ENCODE peak calls at places on chromosomes 3 and 15, in nine cellular contexts. One of them, this sample, is unnamed.

GRCh38 chr15:81050259-81050658 is 49.5 kb downstream of the TLNRD1 start:
- DNase-seq in stimulated activated naive B cell treated with anti-CD40 and anti-IgM and Interleukin-4, amounts not matched to agents 10 μg/mL and 1 μg/mL and 100 μg/mL, for 72 hours: no peak
- DNase-seq in NCI-H1105 treated with DMSO at 0.1 percent for 48 hours: no peak
- DNase-seq in NCI-H524: no peak
- DNase-seq in A172: no peak
- DNase-seq in WERI-Rb-1: no peak
- DNase-seq in AG10803: no peak
- DNase-seq in spleen: no peak
- DNase-seq in stimulated activated CD8-positive, alpha-beta memory T cell treated with anti-CD3 and anti-CD28 coated beads, Interleukin-4, amount 100 ng/mL, for 48 hours: no peak
- DNase-seq in this sample: no peak

GRCh38 chr3:8712045-8712870 is 21.3 kb upstream of the CAV3 start:
- DNase-seq in WERI-Rb-1: no peak
- DNase-seq in stimulated activated CD8-positive, alpha-beta memory T cell treated with anti-CD3 and anti-CD28 coated beads, Interleukin-4, amount 100 ng/mL, for 48 hours: no peak
- DNase-seq in AG10803: peak; percentile 90
- DNase-seq in stimulated activated naive B cell treated with anti-CD40 and anti-IgM and Interleukin-4, amounts not matched to agents 10 μg/mL and 1 μg/mL and 100 μg/mL, for 72 hours: no peak
- DNase-seq in NCI-H1105 treated with DMSO at 0.1 percent for 48 hours: no peak
- DNase-seq in A172: peak; percentile 96
- DNase-seq in spleen: peak; percentile 43
- DNase-seq in NCI-H524: no peak
- DNase-seq in this sample: no peak

GRCh38 chr15:20351448-20351961 is 190.1 kb downstream of the GOLGA6L6 start:
- DNase-seq in NCI-H524: no peak
- DNase-seq in stimulated activated naive B cell treated with anti-CD40 and anti-IgM and Interleukin-4, amounts not matched to agents 10 μg/mL and 1 μg/mL and 100 μg/mL, for 72 hours: no peak
- DNase-seq in A172: no peak
- DNase-seq in stimulated activated CD8-positive, alpha-beta memory T cell treated with anti-CD3 and anti-CD28 coated beads, Interleukin-4, amount 100 ng/mL, for 48 hours: no peak
- DNase-seq in spleen: peak; percentile 84
- DNase-seq in NCI-H1105 treated with DMSO at 0.1 percent for 48 hours: no peak
- DNase-seq in AG10803: no peak
- DNase-seq in WERI-Rb-1: no peak
- DNase-seq in this sample: no peak

GRCh38 chr3:58704745-58705144 is 38.2 kb upstream of the FAM3D start:
- DNase-seq in spleen: no peak
- DNase-seq in AG10803: no peak
- DNase-seq in A172: no peak
- DNase-seq in NCI-H1105 treated with DMSO at 0.1 percent for 48 hours: no peak
- DNase-seq in NCI-H524: no peak
- DNase-seq in WERI-Rb-1: no peak
- DNase-seq in stimulated activated naive B cell treated with anti-CD40 and anti-IgM and Interleukin-4, amounts not matched to agents 10 μg/mL and 1 μg/mL and 100 μg/mL, for 72 hours: no peak
- DNase-seq in stimulated activated CD8-positive, alpha-beta memory T cell treated with anti-CD3 and anti-CD28 coated beads, Interleukin-4, amount 100 ng/mL, for 48 hours: no peak
- DNase-seq in this sample: no peak

GRCh38 chr3:29686889-29687592 is 406.2 kb downstream of the RBMS3 start:
- DNase-seq in AG10803: peak; percentile 58
- DNase-seq in spleen: no peak
- DNase-seq in stimulated activated CD8-positive, alpha-beta memory T cell treated with anti-CD3 and anti-CD28 coated beads, Interleukin-4, amount 100 ng/mL, for 48 hours: no peak
- DNase-seq in WERI-Rb-1: no peak
- DNase-seq in NCI-H524: no peak
- DNase-seq in stimulated activated naive B cell treated with anti-CD40 and anti-IgM and Interleukin-4, amounts not matched to agents 10 μg/mL and 1 μg/mL and 100 μg/mL, for 72 hours: no peak
- DNase-seq in NCI-H1105 treated with DMSO at 0.1 percent for 48 hours: no peak
- DNase-seq in A172: peak; percentile 70
- DNase-seq in this sample: no peak

GRCh38 chr3:101081990-101082389 is 88.8 kb upstream of the ABI3BP start:
- DNase-seq in A172: no peak
- DNase-seq in stimulated activated naive B cell treated with anti-CD40 and anti-IgM and Interleukin-4, amounts not matched to agents 10 μg/mL and 1 μg/mL and 100 μg/mL, for 72 hours: no peak
- DNase-seq in WERI-Rb-1: no peak
- DNase-seq in stimulated activated CD8-positive, alpha-beta memory T cell treated with anti-CD3 and anti-CD28 coated beads, Interleukin-4, amount 100 ng/mL, for 48 hours: no peak
- DNase-seq in spleen: no peak
- DNase-seq in AG10803: no peak
- DNase-seq in NCI-H1105 treated with DMSO at 0.1 percent for 48 hours: no peak
- DNase-seq in NCI-H524: no peak
- DNase-seq in this sample: peak; percentile 23

GRCh38 chr3:187798531-187799520 is 53.6 kb upstream of the BCL6 start:
- DNase-seq in WERI-Rb-1: peak; percentile 62
- DNase-seq in spleen: no peak
- DNase-seq in AG10803: no peak
- DNase-seq in NCI-H1105 treated with DMSO at 0.1 percent for 48 hours: no peak
- DNase-seq in A172: no peak
- DNase-seq in stimulated activated naive B cell treated with anti-CD40 and anti-IgM and Interleukin-4, amounts not matched to agents 10 μg/mL and 1 μg/mL and 100 μg/mL, for 72 hours: no peak
- DNase-seq in stimulated activated CD8-positive, alpha-beta memory T cell treated with anti-CD3 and anti-CD28 coated beads, Interleukin-4, amount 100 ng/mL, for 48 hours: peak; percentile 44
- DNase-seq in NCI-H524: peak; percentile 75
- DNase-seq in this sample: no peak

GRCh38 chr3:143120716-143121239 is 1.2 kb downstream of the CHST2 start:
- DNase-seq in A172: no peak
- DNase-seq in WERI-Rb-1: peak; percentile 31
- DNase-seq in NCI-H1105 treated with DMSO at 0.1 percent for 48 hours: no peak
- DNase-seq in NCI-H524: peak; percentile 47
- DNase-seq in stimulated activated CD8-positive, alpha-beta memory T cell treated with anti-CD3 and anti-CD28 coated beads, Interleukin-4, amount 100 ng/mL, for 48 hours: peak; percentile 54
- DNase-seq in spleen: peak; percentile 89
- DNase-seq in AG10803: peak; percentile 31
- DNase-seq in stimulated activated naive B cell treated with anti-CD40 and anti-IgM and Interleukin-4, amounts not matched to agents 10 μg/mL and 1 μg/mL and 100 μg/mL, for 72 hours: no peak
- DNase-seq in this sample: peak; percentile 45

GRCh38 chr3:148211725-148212124 is 486.0 kb upstream of the AGTR1 start:
- DNase-seq in stimulated activated naive B cell treated with anti-CD40 and anti-IgM and Interleukin-4, amounts not matched to agents 10 μg/mL and 1 μg/mL and 100 μg/mL, for 72 hours: no peak
- DNase-seq in NCI-H524: no peak
- DNase-seq in WERI-Rb-1: no peak
- DNase-seq in spleen: no peak
- DNase-seq in A172: peak; percentile 25
- DNase-seq in NCI-H1105 treated with DMSO at 0.1 percent for 48 hours: no peak
- DNase-seq in AG10803: peak; percentile 38
- DNase-seq in stimulated activated CD8-positive, alpha-beta memory T cell treated with anti-CD3 and anti-CD28 coated beads, Interleukin-4, amount 100 ng/mL, for 48 hours: no peak
- DNase-seq in this sample: no peak